ENCODE peak calls at places on chromosomes 12 and 14, in ten cellular contexts. C is cardiac muscle cell; U is amniotic stem cell; N is EL; S is OCI-LY7; Q is activated CD4-positive, alpha-beta T cell treated with anti-CD3 and anti-CD28 coated beads for 4 hours; F is psoas muscle; J is NCI-H187 treated with DMSO at 0.1 percent for 48 hours; Z is CMK; G is iPS-NIHi11. H is an unnamed sample.

GRCh38 chr12:108786450-108786849 is 55.1 kb upstream of the CORO1C start:
- DNase-seq in G (no peak), J (no peak), N (no peak), Q (no peak), Z (no peak), U (no peak), F (no peak), C (no peak), S (no peak), H (no peak)

GRCh38 chr12:107537464-107538119 is 148.0 kb upstream of the PWP1 start:
- DNase-seq in J (no peak), U (no peak), Q (no peak), C (no peak), N (no peak), Z (no peak), F (no peak), G (no peak), S (no peak), H (no peak)

GRCh38 chr12:388547-389137 is 478 bp downstream of the KDM5A start:
- DNase-seq in Q (peak; percentile 40), C (peak; percentile 20), G (no peak), J (no peak), F (peak; percentile 60), S (peak; percentile 75), N (peak; percentile 36), U (no peak), Z (no peak), H (peak; percentile 55)

GRCh38 chr14:74246561-74246960 is 7.3 kb downstream of the VSX2 start:
- DNase-seq in Q (no peak), C (no peak), Z (no peak), S (no peak), G (no peak), N (no peak), U (no peak), J (no peak), F (no peak), H (no peak)

GRCh38 chr12:6667559-6668210 is 4.8 kb upstream of the ING4 start:
- DNase-seq in F (no peak), U (no peak), Q (no peak), S (peak; percentile 68), G (peak; percentile 52), N (no peak), C (no peak), J (no peak), Z (no peak), H (no peak)

GRCh38 chr12:10190558-10191388 is 11.9 kb downstream of the TMEM52B start:
- DNase-seq in Q (peak; percentile 36), J (no peak), U (no peak), Z (no peak), C (peak; percentile 56), F (peak; percentile 61), G (peak; percentile 81), N (peak; percentile 78), S (peak; percentile 86), H (peak; percentile 51)

GRCh38 chr12:5548152-5548933 is 116.4 kb downstream of the NTF3 start:
- DNase-seq in Z (no peak), S (no peak), F (no peak), Q (no peak), J (no peak), G (no peak), N (no peak), U (no peak), C (no peak), H (no peak)

GRCh38 chr14:86626530-86626929 is 1096.6 kb downstream of the FLRT2 start:
- DNase-seq in Q (no peak), S (no peak), U (no peak), Z (no peak), N (peak; percentile 46), F (no peak), C (no peak), J (no peak), G (no peak), H (no peak)

GRCh38 chr14:97329701-97330100 is 532.5 kb downstream of the VRK1 start:
- DNase-seq in S (no peak), Q (no peak), C (no peak), N (no peak), U (no peak), F (no peak), Z (no peak), J (no peak), G (no peak), H (no peak)

GRCh38 chr12:108724054-108724889 is 7.0 kb downstream of the CORO1C start:
- DNase-seq in U (no peak), C (no peak), S (peak; percentile 29), N (peak; percentile 83), G (no peak), Z (no peak), F (no peak), Q (no peak), J (no peak), H (peak; percentile 21)

H was measured in stimulated activated naive CD8-positive, alpha-beta T cell treated with anti-CD3 and anti-CD28 coated beads, Interleukin-15, Interleukin-2, amounts not matched to agents 100 U/mL and 50 U/mL, for 24 hours.